ENCODE peak calls at places on chromosomes 5 and 9, in four cellular contexts. One of them, this sample, is unnamed. For H3K4me1, the result is how much of the 10 kb centered on the place peaks cover.

GRCh38 chr9:74856997-74857396 is 30.7 kb downstream of the TRPM6 start:
- DNase-seq in PC-3: no peak
- DNase-seq in H1: no peak
- DNase-seq in A549: no peak
- DNase-seq in this sample: no peak

GRCh38 chr5:45402804-45403455 is 293.2 kb downstream of the HCN1 start:
- DNase-seq in PC-3: no peak
- DNase-seq in H1: no peak
- DNase-seq in A549: no peak
- DNase-seq in this sample: no peak

GRCh38 chr5:170571885-170572284 is 68.1 kb downstream of the KCNIP1 start:
- DNase-seq in PC-3: no peak
- DNase-seq in H1: no peak
- DNase-seq in A549: no peak
- DNase-seq in this sample: no peak

GRCh38 chr5:90968319-90968718 is 409.7 kb downstream of the ADGRV1 start:
- DNase-seq in PC-3: no peak
- DNase-seq in H1: no peak
- DNase-seq in A549: no peak
- DNase-seq in this sample: no peak

GRCh38 chr5:122175852-122176251 is 46.5 kb downstream of the ZNF474 start:
- DNase-seq in PC-3: no peak
- DNase-seq in H1: no peak
- DNase-seq in A549: no peak
- DNase-seq in this sample: no peak

GRCh38 chr9:70639853-70640814 is 225.7 kb upstream of the KLF9 start:
- DNase-seq in PC-3: peak
- DNase-seq in H1: no peak
- DNase-seq in A549: peak
- DNase-seq in this sample: no peak

GRCh38 chr5:140642718-140643117 is 3.5 kb downstream of the TMCO6 start:
- DNase-seq in PC-3: no peak
- DNase-seq in H1: no peak
- DNase-seq in A549: no peak
- DNase-seq in this sample: no peak

GRCh38 chr9:120890415-120891254 is 13.6 kb upstream of the PHF19 start:
- DNase-seq in PC-3: no peak
- DNase-seq in H1: no peak
- DNase-seq in A549: no peak
- DNase-seq in this sample: no peak

GRCh38 chr5:80098951-80099350 is 63.8 kb downstream of the THBS4 start:
- DNase-seq in PC-3: no peak
- DNase-seq in H1: no peak
- DNase-seq in A549: no peak
- DNase-seq in this sample: no peak

GRCh38 chr5:59557572-59557971 is 336.0 kb downstream of the PDE4D start:
- DNase-seq in PC-3: no peak
- DNase-seq in H1: no peak
- DNase-seq in A549: no peak
- DNase-seq in this sample: no peak

GRCh38 chr5:86679529-86679928 is 61.8 kb downstream of the COX7C start:
- DNase-seq in PC-3: peak
- DNase-seq in H1: no peak
- DNase-seq in A549: peak
- DNase-seq in this sample: peak

GRCh38 chr9:81798606-81799005 is 109.3 kb upstream of the TLE1 start:
- DNase-seq in PC-3: no peak
- DNase-seq in H1: no peak
- DNase-seq in A549: peak
- DNase-seq in this sample: no peak

GRCh38 chr9:99112750-99113417 is 8.0 kb downstream of the TGFBR1 start:
- DNase-seq in PC-3: no peak
- DNase-seq in H1: no peak
- DNase-seq in A549: no peak
- DNase-seq in this sample: no peak
- H3K4me1 ChIP-seq in PC-3: under half
- H3K4me1 ChIP-seq in H1: under half
- H3K4me1 ChIP-seq in A549: under half
- H3K4me1 ChIP-seq in this sample: under half

DNA sequence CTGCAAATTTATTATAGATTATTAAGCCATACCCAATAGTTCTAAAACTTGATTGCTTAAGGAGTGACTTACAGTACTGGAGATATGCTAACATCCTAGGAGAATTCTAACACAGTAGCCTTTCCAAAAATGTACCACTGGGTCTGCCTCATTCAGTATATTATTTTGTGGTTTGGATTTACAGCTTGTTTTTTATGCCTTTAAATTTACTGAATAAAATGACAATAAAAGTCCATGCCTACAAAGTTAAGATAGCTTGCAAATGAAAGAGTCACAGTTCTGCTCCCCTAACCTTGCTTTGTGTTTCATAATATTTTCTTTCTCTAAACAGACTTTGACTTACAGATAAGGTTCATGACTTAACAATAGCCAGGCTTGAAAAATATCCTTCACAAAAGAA is 951.0 kb upstream of the NUDT12 start:
- DNase-seq in PC-3: no peak
- DNase-seq in H1: no peak
- DNase-seq in A549: no peak
- DNase-seq in this sample: no peak
- TF ChIP-seq CTCF in PC-3: no peak
- TF ChIP-seq CTCF in H1: no peak
- TF ChIP-seq CTCF in A549: no peak
- TF ChIP-seq CTCF in this sample: no peak

DNA sequence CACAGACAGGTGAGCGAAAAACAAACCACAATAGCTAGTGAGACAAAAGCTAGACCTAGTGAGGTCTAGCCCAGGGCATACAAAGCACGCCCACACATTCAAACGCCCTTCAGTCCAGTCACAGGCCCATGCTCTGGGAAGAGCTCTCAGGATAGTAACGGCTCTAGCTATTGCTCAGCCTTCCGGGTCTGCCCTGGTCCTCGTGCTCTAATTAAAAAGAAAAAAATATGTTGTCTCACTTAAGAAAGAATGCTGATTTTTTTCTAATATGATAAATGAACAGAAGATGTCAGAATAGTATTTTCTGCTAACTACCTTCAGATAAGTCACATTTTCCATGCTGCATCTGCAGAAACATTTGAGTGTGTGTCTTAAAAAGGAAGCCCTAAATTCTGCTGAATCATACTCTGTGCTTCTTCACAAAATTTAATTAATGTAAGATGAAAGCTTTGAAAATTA is 94.5 kb downstream of the PLPP1 start:
- DNase-seq in PC-3: no peak
- DNase-seq in H1: no peak
- DNase-seq in A549: no peak
- DNase-seq in this sample: no peak
- H3K4me1 ChIP-seq in PC-3: under half
- H3K4me1 ChIP-seq in H1: under half
- H3K4me1 ChIP-seq in A549: under half
- H3K4me1 ChIP-seq in this sample: under half

GRCh38 chr5:16926417-16926816 is 9.7 kb downstream of the MYO10 start:
- DNase-seq in PC-3: no peak
- DNase-seq in H1: no peak
- DNase-seq in A549: no peak
- DNase-seq in this sample: no peak
- TF ChIP-seq CTCF in PC-3: no peak
- TF ChIP-seq CTCF in H1: no peak
- TF ChIP-seq CTCF in A549: no peak
- TF ChIP-seq CTCF in this sample: no peak

This sample was measured in pancreas.